ENCODE peak calls at places on chromosomes 16 and 17, in four cellular contexts. One of them, this sample, is unnamed.

GRCh38 chr17:67718325-67718941 is 697 bp downstream of the NOL11 start:
- DNase-seq in body of pancreas: no peak
- DNase-seq in K562: peak
- DNase-seq in breast epithelium: no peak
- DNase-seq in this sample: peak

GRCh38 chr16:19393226-19394074 is 24.2 kb upstream of the TMC5 start:
- DNase-seq in body of pancreas: no peak
- DNase-seq in K562: no peak
- DNase-seq in breast epithelium: no peak
- DNase-seq in this sample: peak

GRCh38 chr16:57628782-57629181 is 352 bp downstream of the ADGRG1 start:
- DNase-seq in body of pancreas: no peak
- DNase-seq in K562: no peak
- DNase-seq in breast epithelium: no peak
- DNase-seq in this sample: no peak

GRCh38 chr17:33647976-33648375 is 354.9 kb upstream of the ASIC2 start:
- DNase-seq in body of pancreas: no peak
- DNase-seq in K562: peak
- DNase-seq in breast epithelium: peak
- DNase-seq in this sample: no peak

GRCh38 chr16:85649978-85650863 is 37.1 kb downstream of the GSE1 start:
- DNase-seq in body of pancreas: no peak
- DNase-seq in K562: no peak
- DNase-seq in breast epithelium: no peak
- DNase-seq in this sample: no peak

GRCh38 chr16:11779074-11779473 is 18.0 kb downstream of the ZC3H7A start:
- DNase-seq in body of pancreas: no peak
- DNase-seq in K562: no peak
- DNase-seq in breast epithelium: no peak
- DNase-seq in this sample: no peak

GRCh38 chr17:31595076-31595475 is 203.6 kb downstream of the RAB11FIP4 start:
- DNase-seq in body of pancreas: no peak
- DNase-seq in K562: no peak
- DNase-seq in breast epithelium: no peak
- DNase-seq in this sample: no peak

GRCh38 chr16:85284138-85284897 is 172.0 kb upstream of the CIBAR2 start:
- DNase-seq in body of pancreas: no peak
- DNase-seq in K562: no peak
- DNase-seq in breast epithelium: no peak
- DNase-seq in this sample: no peak

GRCh38 chr17:17075037-17075755 is 32.9 kb downstream of the MPRIP start:
- DNase-seq in body of pancreas: peak
- DNase-seq in K562: no peak
- DNase-seq in breast epithelium: no peak
- DNase-seq in this sample: no peak

GRCh38 chr17:81869221-81870154 is 1.6 kb downstream of the ARHGDIA start:
- DNase-seq in body of pancreas: peak
- DNase-seq in K562: peak
- DNase-seq in breast epithelium: no peak
- DNase-seq in this sample: peak

GRCh38 chr17:8832711-8833352 is 33.7 kb upstream of the MFSD6L start:
- DNase-seq in body of pancreas: no peak
- DNase-seq in K562: peak
- DNase-seq in breast epithelium: no peak
- DNase-seq in this sample: peak

GRCh38 chr16:84999200-84999599 is 12.1 kb downstream of the ZDHHC7 start:
- DNase-seq in body of pancreas: no peak
- DNase-seq in K562: no peak
- DNase-seq in breast epithelium: no peak
- DNase-seq in this sample: no peak

GRCh38 chr17:82776454-82776853 is 24.6 kb downstream of the TBCD start:
- DNase-seq in body of pancreas: no peak
- DNase-seq in K562: no peak
- DNase-seq in breast epithelium: no peak
- DNase-seq in this sample: no peak

GRCh38 chr17:74485841-74486240 is 19.4 kb downstream of the CD300A start:
- DNase-seq in body of pancreas: no peak
- DNase-seq in K562: no peak
- DNase-seq in breast epithelium: no peak
- DNase-seq in this sample: no peak

GRCh38 chr17:76104896-76105231 is 1.3 kb upstream of the EXOC7 start:
- DNase-seq in body of pancreas: no peak
- DNase-seq in K562: no peak
- DNase-seq in breast epithelium: no peak
- DNase-seq in this sample: no peak

GRCh38 chr17:76107507-76107906 is 3.9 kb upstream of the EXOC7 start:
- DNase-seq in body of pancreas: no peak
- DNase-seq in K562: no peak
- DNase-seq in breast epithelium: no peak
- DNase-seq in this sample: no peak

GRCh38 chr17:76102944-76103273 is 678 bp downstream of the EXOC7 start:
- DNase-seq in body of pancreas: no peak
- DNase-seq in K562: no peak
- DNase-seq in breast epithelium: no peak
- DNase-seq in this sample: no peak

GRCh38 chr17:76104140-76104895 is 731 bp upstream of the EXOC7 start:
- DNase-seq in body of pancreas: no peak
- DNase-seq in K562: no peak
- DNase-seq in breast epithelium: no peak
- DNase-seq in this sample: no peak

GRCh38 chr17:76103274-76104139 is at the start of gene EXOC7:
- DNase-seq in body of pancreas: peak
- DNase-seq in K562: peak
- DNase-seq in breast epithelium: peak
- DNase-seq in this sample: peak
- TF ChIP-seq POLR2A in body of pancreas: peak
- TF ChIP-seq POLR2A in K562: peak
- TF ChIP-seq POLR2A in breast epithelium: peak
- TF ChIP-seq POLR2A in this sample: peak

DNA sequence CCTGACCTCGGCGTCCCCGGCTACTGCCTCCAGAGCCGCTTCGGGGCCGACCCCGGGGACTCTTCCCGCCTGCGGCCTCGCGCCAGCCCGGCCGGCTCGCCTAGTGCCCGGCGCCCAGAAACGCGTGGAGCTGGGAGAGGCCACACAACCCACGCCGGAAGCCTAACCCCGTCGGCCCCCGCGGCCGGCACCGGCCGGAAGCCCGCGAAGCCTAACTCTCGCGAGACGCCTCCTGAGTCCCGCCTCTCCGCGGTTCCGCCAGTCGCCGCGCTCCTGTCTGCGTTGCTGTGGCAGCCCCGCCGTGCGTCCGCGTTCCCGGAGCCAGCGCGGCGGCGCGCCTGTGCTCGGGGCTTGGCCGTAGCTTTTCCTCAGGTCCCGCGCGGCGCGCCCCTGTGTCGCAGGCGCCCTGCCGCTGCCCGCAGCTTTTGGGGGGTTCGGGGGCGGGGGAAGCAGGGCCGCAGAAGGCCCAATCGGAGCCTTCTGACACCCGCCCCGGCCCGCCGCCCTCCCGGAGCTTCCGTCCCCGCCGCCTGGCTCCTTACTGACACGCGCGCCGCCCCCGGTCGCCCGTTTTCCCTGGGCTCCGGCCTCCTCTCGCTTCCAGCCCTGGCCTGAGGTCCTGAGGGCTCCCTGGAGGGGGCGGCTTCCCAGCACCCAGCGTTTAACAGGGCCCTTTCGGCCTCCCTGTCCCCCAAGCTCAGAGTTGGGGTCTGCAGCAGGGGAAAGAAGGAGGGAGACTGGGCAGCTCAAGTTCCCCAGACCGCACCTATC is 21.7 kb downstream of the NPTX1 start:
- DNase-seq in body of pancreas: peak
- DNase-seq in K562: peak
- DNase-seq in breast epithelium: peak
- DNase-seq in this sample: peak
- TF ChIP-seq POLR2A in body of pancreas: peak
- TF ChIP-seq POLR2A in K562: peak
- TF ChIP-seq POLR2A in breast epithelium: peak
- TF ChIP-seq POLR2A in this sample: peak

DNA sequence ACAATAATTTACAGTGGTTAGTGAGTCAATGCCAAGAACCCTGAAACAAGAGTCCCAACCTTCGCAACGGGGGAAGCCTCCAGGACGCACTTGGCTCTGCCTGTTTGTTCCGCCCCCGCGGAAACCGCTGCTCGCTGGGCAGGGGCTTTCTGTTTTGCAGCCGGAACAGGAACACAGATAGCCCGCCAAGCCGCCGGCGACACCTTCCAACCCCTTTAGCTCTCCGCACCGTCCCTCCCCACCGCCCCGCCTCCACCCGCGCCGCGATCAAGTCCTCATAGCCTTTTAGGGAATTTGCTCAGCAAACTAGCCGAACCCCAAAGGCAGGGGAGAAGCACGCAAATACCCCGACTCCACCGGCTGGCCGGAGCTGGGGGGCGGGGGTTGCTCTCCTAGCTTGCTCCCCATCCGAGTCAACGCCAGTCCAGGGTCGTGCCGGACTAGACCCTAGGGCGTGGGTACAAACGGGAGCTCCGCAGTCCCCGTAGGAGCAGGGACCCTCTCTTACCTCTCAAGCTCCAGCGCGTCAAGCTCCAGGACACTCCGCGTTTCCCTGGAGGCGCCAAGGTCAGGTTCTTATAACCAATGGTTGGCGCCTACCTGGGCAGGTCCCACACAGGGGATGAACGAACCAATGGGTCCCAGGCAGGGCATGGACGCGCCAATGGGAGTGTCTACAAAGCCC is at the start of gene SLFN13:
- DNase-seq in body of pancreas: peak
- DNase-seq in K562: peak
- DNase-seq in breast epithelium: peak
- DNase-seq in this sample: peak
- TF ChIP-seq POLR2A in body of pancreas: peak
- TF ChIP-seq POLR2A in K562: no peak
- TF ChIP-seq POLR2A in breast epithelium: peak
- TF ChIP-seq POLR2A in this sample: no peak

DNA sequence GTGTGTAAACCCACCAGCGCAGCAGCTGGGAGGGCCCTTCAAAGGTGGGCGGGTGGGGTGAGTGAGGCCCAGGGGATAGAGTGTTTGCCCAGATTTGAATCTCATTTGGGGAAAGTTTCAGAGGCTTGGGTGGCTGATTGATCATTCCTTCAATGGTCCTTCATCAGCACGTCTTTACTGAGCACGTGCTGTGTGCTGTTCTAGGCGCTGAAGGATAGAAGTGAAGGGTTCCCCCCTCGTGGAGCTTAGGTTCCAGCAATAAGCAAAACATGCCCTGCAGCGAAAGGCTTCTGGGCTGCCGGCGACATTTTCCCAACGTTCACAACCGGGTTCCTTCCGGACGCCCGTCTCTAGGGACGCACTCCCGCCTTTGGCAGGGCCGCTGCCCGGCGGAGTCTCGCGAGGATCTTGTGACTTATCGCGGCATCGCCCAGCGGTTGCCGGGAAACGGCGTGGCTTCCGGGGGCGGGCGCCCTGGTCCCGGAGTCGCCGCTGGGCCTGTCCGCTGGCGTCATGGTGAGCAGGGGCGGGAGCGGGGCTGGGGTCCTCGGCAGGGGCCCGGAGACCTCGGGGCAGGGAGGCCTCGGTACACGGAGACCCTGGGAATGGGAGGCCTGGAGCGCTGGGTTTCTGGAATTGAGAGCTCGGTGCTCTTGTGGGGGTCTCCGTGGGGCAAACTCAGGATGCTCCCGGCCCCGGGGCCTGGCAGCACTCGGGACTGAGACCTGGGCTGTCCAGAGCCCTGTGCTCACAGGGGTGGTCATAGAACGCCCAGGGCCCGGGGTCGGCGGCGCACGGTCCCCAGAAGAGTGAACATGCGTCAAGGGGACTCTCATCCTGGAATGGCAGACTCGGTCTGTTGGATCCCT is 3.2 kb upstream of the DBNDD1 start:
- DNase-seq in body of pancreas: peak
- DNase-seq in K562: peak
- DNase-seq in breast epithelium: peak
- DNase-seq in this sample: peak
- TF ChIP-seq POLR2A in body of pancreas: peak
- TF ChIP-seq POLR2A in K562: peak
- TF ChIP-seq POLR2A in breast epithelium: peak
- TF ChIP-seq POLR2A in this sample: peak

DNA sequence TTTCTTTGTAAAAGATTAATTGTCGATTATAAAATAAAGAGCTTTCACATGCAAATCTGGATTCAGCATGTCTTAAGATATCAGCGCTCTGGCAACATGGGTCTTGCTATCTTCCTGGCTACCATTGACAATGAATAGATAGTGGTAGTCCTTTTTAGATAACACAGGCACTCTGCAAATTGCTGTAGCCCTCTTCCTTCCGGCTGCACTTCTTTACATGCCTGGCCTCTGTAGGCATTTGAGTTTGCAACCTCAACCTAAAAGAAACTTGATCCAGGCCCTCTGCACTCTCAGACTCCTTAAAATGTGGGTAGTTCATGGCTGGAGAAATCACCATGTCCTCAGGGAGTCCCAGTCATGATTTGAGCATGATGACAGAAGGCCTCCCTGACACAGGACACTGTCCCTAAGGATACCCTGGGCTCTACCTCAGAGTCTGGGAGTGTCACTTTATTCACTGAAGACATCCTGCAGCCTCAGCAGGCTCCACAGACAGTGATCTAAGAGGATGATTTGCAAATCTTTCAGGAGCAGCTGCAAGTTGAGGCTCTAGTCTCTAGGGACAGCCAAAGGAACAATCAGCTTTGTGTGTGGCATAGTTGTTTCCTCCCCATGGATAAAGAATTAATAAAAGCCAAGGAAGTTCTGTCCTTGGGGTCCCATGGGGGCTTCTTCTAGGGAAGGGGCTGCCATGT is 529.4 kb downstream of the RBFOX1 start:
- DNase-seq in body of pancreas: no peak
- DNase-seq in K562: no peak
- DNase-seq in breast epithelium: no peak
- DNase-seq in this sample: no peak
- TF ChIP-seq POLR2A in body of pancreas: no peak
- TF ChIP-seq POLR2A in K562: no peak
- TF ChIP-seq POLR2A in breast epithelium: no peak
- TF ChIP-seq POLR2A in this sample: no peak

DNA sequence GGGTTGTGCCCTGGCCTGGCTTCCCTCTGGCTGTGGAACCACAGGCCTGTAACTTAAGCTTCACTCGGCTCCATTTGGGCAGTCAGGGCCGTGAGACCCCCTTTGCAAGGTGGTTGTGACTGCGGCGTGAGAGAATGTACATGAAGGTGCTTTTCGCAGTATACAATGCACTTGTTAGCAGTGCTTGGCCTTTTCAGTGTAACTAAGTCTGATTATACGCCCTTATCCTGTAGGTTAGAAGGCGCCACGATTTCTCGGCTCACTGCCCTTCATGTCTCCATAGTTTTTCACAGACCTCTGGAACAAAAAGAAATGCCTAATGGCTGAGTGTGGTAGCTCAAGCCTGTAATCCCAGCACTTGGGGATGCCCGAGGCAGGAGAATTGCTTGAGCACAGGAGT is 13.3 kb downstream of the SAP30BP start:
- DNase-seq in body of pancreas: no peak
- DNase-seq in K562: no peak
- DNase-seq in breast epithelium: no peak
- DNase-seq in this sample: no peak
- TF ChIP-seq POLR2A in body of pancreas: no peak
- TF ChIP-seq POLR2A in K562: no peak
- TF ChIP-seq POLR2A in breast epithelium: no peak
- TF ChIP-seq POLR2A in this sample: no peak

This sample was measured in transverse colon.